ENCODE peak calls at places on chromosome 20, in nine cellular contexts. One of them, this sample, is unnamed.
A peak's percentile ranks its signal among the peaks of the same experiment; 100 is the strongest.

GRCh38 chr20:60138263-60139127 is 180.3 kb downstream of the CDH26 start:
- DNase-seq in SK-N-SH: no peak
- DNase-seq in heart right ventricle: no peak
- DNase-seq in tibial nerve: no peak
- DNase-seq in right atrium auricular region: no peak
- DNase-seq in CD4-positive, alpha-beta memory T cell: peak; percentile 30
- DNase-seq in heart left ventricle: peak; percentile 73
- DNase-seq in breast epithelium: no peak
- DNase-seq in hepatocyte: no peak
- DNase-seq in this sample: no peak

GRCh38 chr20:5395932-5396727 is 79.4 kb upstream of the PROKR2 start:
- DNase-seq in SK-N-SH: no peak
- DNase-seq in heart right ventricle: no peak
- DNase-seq in tibial nerve: no peak
- DNase-seq in right atrium auricular region: no peak
- DNase-seq in CD4-positive, alpha-beta memory T cell: no peak
- DNase-seq in heart left ventricle: no peak
- DNase-seq in breast epithelium: no peak
- DNase-seq in hepatocyte: no peak
- DNase-seq in this sample: no peak

GRCh38 chr20:51184289-51184688 is 161.4 kb upstream of the KCNG1 start:
- DNase-seq in SK-N-SH: no peak
- DNase-seq in heart right ventricle: no peak
- DNase-seq in tibial nerve: no peak
- DNase-seq in right atrium auricular region: no peak
- DNase-seq in CD4-positive, alpha-beta memory T cell: no peak
- DNase-seq in heart left ventricle: no peak
- DNase-seq in breast epithelium: no peak
- DNase-seq in hepatocyte: no peak
- DNase-seq in this sample: no peak

GRCh38 chr20:22302039-22302438 is 282.3 kb downstream of the FOXA2 start:
- DNase-seq in SK-N-SH: no peak
- DNase-seq in heart right ventricle: no peak
- DNase-seq in tibial nerve: no peak
- DNase-seq in right atrium auricular region: no peak
- DNase-seq in CD4-positive, alpha-beta memory T cell: no peak
- DNase-seq in heart left ventricle: no peak
- DNase-seq in breast epithelium: no peak
- DNase-seq in hepatocyte: no peak
- DNase-seq in this sample: no peak

GRCh38 chr20:60338556-60338955 is 380.3 kb downstream of the CDH26 start:
- DNase-seq in SK-N-SH: no peak
- DNase-seq in heart right ventricle: no peak
- DNase-seq in tibial nerve: no peak
- DNase-seq in right atrium auricular region: no peak
- DNase-seq in CD4-positive, alpha-beta memory T cell: no peak
- DNase-seq in heart left ventricle: no peak
- DNase-seq in breast epithelium: no peak
- DNase-seq in hepatocyte: no peak
- DNase-seq in this sample: no peak

GRCh38 chr20:20248620-20249200 is 119.2 kb upstream of the INSM1 start:
- DNase-seq in SK-N-SH: no peak
- DNase-seq in heart right ventricle: no peak
- DNase-seq in tibial nerve: no peak
- DNase-seq in right atrium auricular region: no peak
- DNase-seq in CD4-positive, alpha-beta memory T cell: no peak
- DNase-seq in heart left ventricle: no peak
- DNase-seq in breast epithelium: no peak
- DNase-seq in hepatocyte: no peak
- DNase-seq in this sample: no peak

GRCh38 chr20:46820682-46821081 is 74.0 kb upstream of the EYA2 start:
- DNase-seq in SK-N-SH: no peak
- DNase-seq in heart right ventricle: no peak
- DNase-seq in tibial nerve: no peak
- DNase-seq in right atrium auricular region: no peak
- DNase-seq in CD4-positive, alpha-beta memory T cell: no peak
- DNase-seq in heart left ventricle: no peak
- DNase-seq in breast epithelium: no peak
- DNase-seq in hepatocyte: no peak
- DNase-seq in this sample: no peak

GRCh38 chr20:50376888-50377459 is 133.2 kb upstream of the PTPN1 start:
- DNase-seq in SK-N-SH: peak; percentile 39
- DNase-seq in heart right ventricle: no peak
- DNase-seq in tibial nerve: no peak
- DNase-seq in right atrium auricular region: no peak
- DNase-seq in CD4-positive, alpha-beta memory T cell: no peak
- DNase-seq in heart left ventricle: no peak
- DNase-seq in breast epithelium: no peak
- DNase-seq in hepatocyte: no peak
- DNase-seq in this sample: no peak

GRCh38 chr20:25338112-25339023 is 52.3 kb downstream of the ABHD12 start:
- DNase-seq in SK-N-SH: no peak
- DNase-seq in heart right ventricle: no peak
- DNase-seq in tibial nerve: no peak
- DNase-seq in right atrium auricular region: no peak
- DNase-seq in CD4-positive, alpha-beta memory T cell: no peak
- DNase-seq in heart left ventricle: no peak
- DNase-seq in breast epithelium: no peak
- DNase-seq in hepatocyte: no peak
- DNase-seq in this sample: no peak

DNA sequence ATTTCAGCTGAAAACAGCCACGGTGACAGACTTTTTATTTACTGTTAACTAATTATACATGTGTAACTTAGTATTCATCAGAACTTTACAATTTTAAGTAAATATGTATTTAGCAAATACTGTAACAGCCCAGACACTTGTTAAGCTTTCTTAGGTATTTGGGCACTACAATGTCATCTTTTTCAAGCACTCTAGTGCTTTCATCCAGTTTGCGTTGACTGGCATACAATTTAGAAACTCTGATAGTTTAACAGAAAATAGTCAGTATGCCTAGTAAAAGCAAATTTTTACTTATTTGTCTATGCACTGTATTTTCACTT is 10.6 kb downstream of the RBM39 start:
- DNase-seq in SK-N-SH: no peak
- DNase-seq in heart right ventricle: no peak
- DNase-seq in tibial nerve: no peak
- DNase-seq in right atrium auricular region: no peak
- DNase-seq in CD4-positive, alpha-beta memory T cell: peak; percentile 0
- DNase-seq in heart left ventricle: no peak
- DNase-seq in breast epithelium: no peak
- DNase-seq in hepatocyte: no peak
- DNase-seq in this sample: no peak
- H3K27ac ChIP-seq in SK-N-SH: peak overlapping the region; percentile 10
- H3K27ac ChIP-seq in heart right ventricle: no peak overlapping the region
- H3K27ac ChIP-seq in tibial nerve: no peak overlapping the region
- H3K27ac ChIP-seq in right atrium auricular region: no peak overlapping the region
- H3K27ac ChIP-seq in CD4-positive, alpha-beta memory T cell: no peak overlapping the region
- H3K27ac ChIP-seq in heart left ventricle: no peak overlapping the region
- H3K27ac ChIP-seq in breast epithelium: no peak overlapping the region
- H3K27ac ChIP-seq in hepatocyte: no peak overlapping the region
- H3K27ac ChIP-seq in this sample: no peak overlapping the region

GRCh38 chr20:43751167-43752050 is 24.6 kb upstream of the GTSF1L start:
- DNase-seq in SK-N-SH: no peak
- DNase-seq in heart right ventricle: no peak
- DNase-seq in tibial nerve: no peak
- DNase-seq in right atrium auricular region: no peak
- DNase-seq in CD4-positive, alpha-beta memory T cell: no peak
- DNase-seq in heart left ventricle: no peak
- DNase-seq in breast epithelium: no peak
- DNase-seq in hepatocyte: no peak
- DNase-seq in this sample: no peak

GRCh38 chr20:43752561-43753301 is 25.9 kb upstream of the GTSF1L start:
- DNase-seq in SK-N-SH: no peak
- DNase-seq in heart right ventricle: no peak
- DNase-seq in tibial nerve: no peak
- DNase-seq in right atrium auricular region: no peak
- DNase-seq in CD4-positive, alpha-beta memory T cell: no peak
- DNase-seq in heart left ventricle: no peak
- DNase-seq in breast epithelium: no peak
- DNase-seq in hepatocyte: no peak
- DNase-seq in this sample: no peak

GRCh38 chr20:43750774-43751166 is 24.0 kb upstream of the GTSF1L start:
- DNase-seq in SK-N-SH: no peak
- DNase-seq in heart right ventricle: no peak
- DNase-seq in tibial nerve: no peak
- DNase-seq in right atrium auricular region: no peak
- DNase-seq in CD4-positive, alpha-beta memory T cell: no peak
- DNase-seq in heart left ventricle: no peak
- DNase-seq in breast epithelium: no peak
- DNase-seq in hepatocyte: no peak
- DNase-seq in this sample: no peak

GRCh38 chr20:43749734-43750294 is 23.0 kb upstream of the GTSF1L start:
- DNase-seq in SK-N-SH: peak; percentile 93
- DNase-seq in heart right ventricle: peak; percentile 65
- DNase-seq in tibial nerve: peak; percentile 30
- DNase-seq in right atrium auricular region: peak; percentile 61
- DNase-seq in CD4-positive, alpha-beta memory T cell: peak; percentile 67
- DNase-seq in heart left ventricle: peak; percentile 74
- DNase-seq in breast epithelium: peak; percentile 46
- DNase-seq in hepatocyte: peak; percentile 84
- DNase-seq in this sample: peak; percentile 86

DNA sequence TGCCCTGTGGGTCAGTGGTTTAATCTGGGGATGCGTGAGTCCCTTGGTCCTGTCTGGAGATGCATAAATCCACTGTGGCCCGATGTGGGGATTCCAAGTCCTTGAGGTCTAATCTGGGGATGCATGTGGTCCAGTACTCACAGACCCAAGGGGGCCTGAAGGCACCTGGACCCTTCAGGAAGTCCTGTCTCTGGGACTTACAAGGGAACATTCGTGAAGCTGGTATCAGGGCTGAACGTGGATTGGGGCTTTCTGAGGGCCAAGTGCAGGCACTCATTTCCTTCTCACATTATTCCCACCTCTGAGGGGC is 25.2 kb upstream of the GTSF1L start:
- DNase-seq in SK-N-SH: no peak
- DNase-seq in heart right ventricle: no peak
- DNase-seq in tibial nerve: no peak
- DNase-seq in right atrium auricular region: no peak
- DNase-seq in CD4-positive, alpha-beta memory T cell: no peak
- DNase-seq in heart left ventricle: no peak
- DNase-seq in breast epithelium: no peak
- DNase-seq in hepatocyte: no peak
- DNase-seq in this sample: no peak
- H3K4me1 ChIP-seq in SK-N-SH: no peaks in the 10 kb centered on the region
- H3K4me1 ChIP-seq in heart right ventricle: peaks cover 5% of the 10 kb centered on the region
- H3K4me1 ChIP-seq in tibial nerve: no peaks in the 10 kb centered on the region
- H3K4me1 ChIP-seq in right atrium auricular region: no peaks in the 10 kb centered on the region
- H3K4me1 ChIP-seq in CD4-positive, alpha-beta memory T cell: peaks cover 30% of the 10 kb centered on the region
- H3K4me1 ChIP-seq in heart left ventricle: no peaks in the 10 kb centered on the region
- H3K4me1 ChIP-seq in breast epithelium: no peaks in the 10 kb centered on the region
- H3K4me1 ChIP-seq in hepatocyte: no peaks in the 10 kb centered on the region
- H3K4me1 ChIP-seq in this sample: no peaks in the 10 kb centered on the region

DNA sequence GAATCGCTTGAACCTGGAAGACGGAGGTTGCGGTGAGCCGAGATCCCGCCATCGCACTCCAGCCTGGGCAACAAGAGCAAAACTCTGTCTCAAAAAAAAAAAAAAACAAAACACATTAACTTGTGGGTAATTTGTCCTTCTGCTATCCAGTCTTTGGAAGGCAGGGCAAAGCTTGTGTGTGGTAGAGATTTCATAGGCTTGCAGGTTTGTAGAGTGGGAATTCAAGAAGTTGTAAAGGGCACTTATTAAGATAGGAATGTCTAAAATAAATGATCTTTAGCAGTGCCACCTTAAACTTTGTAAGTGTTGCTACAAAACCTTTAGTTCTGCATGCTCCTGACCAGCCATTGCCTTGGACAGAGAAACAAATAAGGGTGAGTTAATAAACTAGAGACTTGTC is 8.4 kb downstream of the VAPB start:
- DNase-seq in SK-N-SH: no peak
- DNase-seq in heart right ventricle: no peak
- DNase-seq in tibial nerve: no peak
- DNase-seq in right atrium auricular region: no peak
- DNase-seq in CD4-positive, alpha-beta memory T cell: no peak
- DNase-seq in heart left ventricle: no peak
- DNase-seq in breast epithelium: no peak
- DNase-seq in hepatocyte: no peak
- DNase-seq in this sample: no peak
- H3K27ac ChIP-seq in SK-N-SH: no peak overlapping the region
- H3K27ac ChIP-seq in heart right ventricle: no peak overlapping the region
- H3K27ac ChIP-seq in tibial nerve: no peak overlapping the region
- H3K27ac ChIP-seq in right atrium auricular region: no peak overlapping the region
- H3K27ac ChIP-seq in CD4-positive, alpha-beta memory T cell: no peak overlapping the region
- H3K27ac ChIP-seq in heart left ventricle: no peak overlapping the region
- H3K27ac ChIP-seq in breast epithelium: no peak overlapping the region
- H3K27ac ChIP-seq in hepatocyte: no peak overlapping the region
- H3K27ac ChIP-seq in this sample: no peak overlapping the region

GRCh38 chr20:33516882-33517281 is 27.0 kb downstream of the CBFA2T2 start:
- DNase-seq in SK-N-SH: no peak
- DNase-seq in heart right ventricle: no peak
- DNase-seq in tibial nerve: no peak
- DNase-seq in right atrium auricular region: no peak
- DNase-seq in CD4-positive, alpha-beta memory T cell: no peak
- DNase-seq in heart left ventricle: no peak
- DNase-seq in breast epithelium: no peak
- DNase-seq in hepatocyte: no peak
- DNase-seq in this sample: no peak

GRCh38 chr20:33515569-33516216 is 25.8 kb downstream of the CBFA2T2 start:
- DNase-seq in SK-N-SH: no peak
- DNase-seq in heart right ventricle: no peak
- DNase-seq in tibial nerve: no peak
- DNase-seq in right atrium auricular region: no peak
- DNase-seq in CD4-positive, alpha-beta memory T cell: no peak
- DNase-seq in heart left ventricle: no peak
- DNase-seq in breast epithelium: no peak
- DNase-seq in hepatocyte: no peak
- DNase-seq in this sample: no peak

GRCh38 chr20:33521461-33521860 is 31.6 kb downstream of the CBFA2T2 start:
- DNase-seq in SK-N-SH: no peak
- DNase-seq in heart right ventricle: no peak
- DNase-seq in tibial nerve: no peak
- DNase-seq in right atrium auricular region: no peak
- DNase-seq in CD4-positive, alpha-beta memory T cell: no peak
- DNase-seq in heart left ventricle: no peak
- DNase-seq in breast epithelium: no peak
- DNase-seq in hepatocyte: no peak
- DNase-seq in this sample: no peak

GRCh38 chr20:33522256-33522820 is 32.4 kb downstream of the CBFA2T2 start:
- DNase-seq in SK-N-SH: no peak
- DNase-seq in heart right ventricle: no peak
- DNase-seq in tibial nerve: no peak
- DNase-seq in right atrium auricular region: no peak
- DNase-seq in CD4-positive, alpha-beta memory T cell: no peak
- DNase-seq in heart left ventricle: no peak
- DNase-seq in breast epithelium: no peak
- DNase-seq in hepatocyte: no peak
- DNase-seq in this sample: no peak

DNA sequence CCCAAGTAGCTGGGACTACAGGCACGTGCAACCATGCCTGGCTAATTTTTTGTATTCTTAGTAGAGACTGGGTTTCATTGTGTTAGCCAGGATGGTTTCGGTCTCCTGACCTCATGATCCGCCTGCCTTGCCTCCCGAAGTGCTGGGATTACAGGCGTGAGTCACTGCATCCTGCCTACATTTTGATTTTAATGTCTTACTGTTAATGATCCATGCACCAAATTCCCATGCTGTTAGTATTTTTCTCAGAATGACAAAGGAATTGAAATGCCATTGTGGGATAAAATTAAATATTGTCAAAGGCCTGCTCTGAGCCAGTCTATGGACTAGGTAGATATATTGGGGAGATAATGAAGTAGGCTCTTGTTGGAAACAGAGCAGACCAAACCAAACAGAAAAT is 28.2 kb downstream of the CBFA2T2 start:
- DNase-seq in SK-N-SH: no peak
- DNase-seq in heart right ventricle: no peak
- DNase-seq in tibial nerve: no peak
- DNase-seq in right atrium auricular region: no peak
- DNase-seq in CD4-positive, alpha-beta memory T cell: no peak
- DNase-seq in heart left ventricle: no peak
- DNase-seq in breast epithelium: no peak
- DNase-seq in hepatocyte: no peak
- DNase-seq in this sample: no peak
- H3K4me1 ChIP-seq in SK-N-SH: peaks cover 14% of the 10 kb centered on the region
- H3K4me1 ChIP-seq in heart right ventricle: peaks cover 31% of the 10 kb centered on the region
- H3K4me1 ChIP-seq in tibial nerve: no peaks in the 10 kb centered on the region
- H3K4me1 ChIP-seq in right atrium auricular region: peaks cover 15% of the 10 kb centered on the region
- H3K4me1 ChIP-seq in CD4-positive, alpha-beta memory T cell: peaks cover 3% of the 10 kb centered on the region
- H3K4me1 ChIP-seq in heart left ventricle: no peaks in the 10 kb centered on the region
- H3K4me1 ChIP-seq in breast epithelium: no peaks in the 10 kb centered on the region
- H3K4me1 ChIP-seq in hepatocyte: no peaks in the 10 kb centered on the region
- H3K4me1 ChIP-seq in this sample: no peaks in the 10 kb centered on the region

This sample was measured in ascending aorta.